ENCODE peak calls at places on chromosomes 13 and 19, in five cellular contexts. L is uterus, Z is adrenal gland, S is thoracic aorta, R is cardiac muscle cell. F is an unnamed sample.

GRCh38 chr19:30225615-30226463 is 146.3 kb upstream of the ZNF536 start:
- DNase-seq in L (no peak), Z (peak; percentile 6), S (no peak), R (no peak), F (no peak)

GRCh38 chr13:39900106-39900750 is 244.8 kb downstream of the COG6 start:
- DNase-seq in L (no peak), Z (no peak), S (no peak), R (peak; percentile 81), F (no peak)

GRCh38 chr19:6471076-6471475 is 7.0 kb downstream of the CRB3 start:
- DNase-seq in L (no peak), Z (no peak), S (no peak), R (no peak), F (no peak)

GRCh38 chr19:1370579-1371361 is 12.9 kb upstream of the NDUFS7 start:
- DNase-seq in L (no peak), Z (no peak), S (no peak), R (no peak), F (no peak)

GRCh38 chr13:67769987-67770341 is 539.8 kb upstream of the PCDH9 start:
- DNase-seq in L (no peak), Z (no peak), S (no peak), R (no peak), F (no peak)

GRCh38 chr19:2624537-2625091 is 77.9 kb downstream of the GNG7 start:
- DNase-seq in L (no peak), Z (peak; percentile 66), S (no peak), R (no peak), F (no peak)

GRCh38 chr19:5957132-5957531 is 20.8 kb downstream of the RANBP3 start:
- DNase-seq in L (no peak), Z (peak; percentile 75), S (no peak), R (no peak), F (no peak)

GRCh38 chr13:51921790-51922740 is 60.3 kb downstream of the CCDC70 start:
- DNase-seq in L (no peak), Z (no peak), S (no peak), R (no peak), F (no peak)

GRCh38 chr13:75430618-75431209 is 51.3 kb downstream of the TBC1D4 start:
- DNase-seq in L (no peak), Z (no peak), S (no peak), R (no peak), F (no peak)

GRCh38 chr19:18895828-18896341 is at the start of gene CERS1:
- DNase-seq in L (no peak), Z (no peak), S (no peak), R (no peak), F (no peak)
- H3K4me3 ChIP-seq in L (no peak within 1 kb of the TSS), Z (no peak within 1 kb of the TSS), S (peak within 1 kb of the TSS; percentile 44), R (peak within 1 kb of the TSS; percentile 84), F (peak within 1 kb of the TSS; percentile 36)

GRCh38 chr13:110290811-110291210 is 16.1 kb downstream of the COL4A1 start:
- DNase-seq in L (no peak), Z (no peak), S (no peak), R (no peak), F (peak; percentile 60)

GRCh38 chr13:110289174-110289573 is 17.8 kb downstream of the COL4A1 start:
- DNase-seq in L (no peak), Z (no peak), S (no peak), R (no peak), F (no peak)

GRCh38 chr13:110290153-110290552 is 16.8 kb downstream of the COL4A1 start:
- DNase-seq in L (no peak), Z (no peak), S (no peak), R (no peak), F (peak; percentile 16)

GRCh38 chr13:110291286-110291685 is 15.7 kb downstream of the COL4A1 start:
- DNase-seq in L (no peak), Z (no peak), S (no peak), R (no peak), F (no peak)

DNA sequence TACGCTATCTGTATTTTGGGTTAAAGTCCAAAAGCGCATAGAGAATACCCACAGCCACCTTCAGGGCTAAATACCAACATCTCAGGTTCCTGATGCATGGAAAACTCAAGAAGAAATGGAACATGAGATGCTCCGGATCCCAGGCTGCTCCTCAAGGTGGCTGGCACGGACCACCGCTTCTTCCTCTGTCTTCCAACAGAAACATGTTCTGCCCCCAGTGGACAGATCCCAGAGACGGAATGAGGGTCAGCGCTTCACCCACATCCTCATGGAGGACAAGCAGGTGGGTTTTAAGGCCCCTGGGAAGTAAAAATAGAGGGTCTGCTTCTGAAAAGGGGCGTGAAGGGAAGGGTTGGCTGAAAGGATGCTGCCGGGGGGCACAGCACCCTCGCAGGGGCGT is 17.3 kb downstream of the COL4A1 start:
- DNase-seq in L (no peak), Z (no peak), S (no peak), R (no peak), F (peak; percentile 46)
- H3K27ac ChIP-seq in L (peak overlapping the region; percentile 50), Z (no peak overlapping the region), S (no peak overlapping the region), R (no peak overlapping the region), F (no peak overlapping the region)

GRCh38 chr13:31775686-31776085 is 36.4 kb downstream of the RXFP2 start:
- DNase-seq in L (no peak), Z (no peak), S (no peak), R (peak; percentile 78), F (peak; percentile 45)

GRCh38 chr13:31774186-31774585 is 34.9 kb downstream of the RXFP2 start:
- DNase-seq in L (no peak), Z (no peak), S (no peak), R (no peak), F (no peak)

GRCh38 chr13:31772231-31772630 is 32.9 kb downstream of the RXFP2 start:
- DNase-seq in L (no peak), Z (no peak), S (no peak), R (no peak), F (no peak)

GRCh38 chr13:31775148-31775547 is 35.8 kb downstream of the RXFP2 start:
- DNase-seq in L (no peak), Z (no peak), S (no peak), R (peak; percentile 32), F (no peak)

GRCh38 chr13:31773538-31773937 is 34.2 kb downstream of the RXFP2 start:
- DNase-seq in L (no peak), Z (no peak), S (no peak), R (peak; percentile 73), F (no peak)
- H3K4me1 ChIP-seq in L (no peaks in the 10 kb centered on the region), Z (no peaks in the 10 kb centered on the region), S (peaks cover 24% of the 10 kb centered on the region), R (no peaks in the 10 kb centered on the region), F (peaks cover 28% of the 10 kb centered on the region)

DNA sequence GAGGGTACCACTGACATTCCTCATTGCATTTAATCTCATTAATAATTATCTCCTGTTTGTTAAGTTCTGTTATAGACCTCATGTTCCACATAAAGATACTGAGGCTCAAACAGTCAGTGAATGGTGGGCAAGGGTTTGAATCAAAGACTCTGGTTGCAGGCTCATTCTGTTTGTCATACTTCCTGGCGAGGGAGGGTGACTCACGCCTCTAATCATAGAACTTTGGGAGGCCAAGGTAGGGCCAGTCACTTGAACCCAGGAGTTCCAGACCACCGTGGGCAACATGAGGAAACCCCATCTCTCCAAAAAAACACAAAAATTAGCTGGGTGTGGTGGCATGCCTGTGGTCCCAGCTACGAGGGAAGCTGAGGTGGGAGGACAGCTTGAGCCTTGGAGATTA is 220.7 kb upstream of the MIR17HG start:
- DNase-seq in L (no peak), Z (no peak), S (no peak), R (peak; percentile 37), F (no peak)
- H3K4me3 ChIP-seq in L (no peak overlapping the region), Z (no peak overlapping the region), S (no peak overlapping the region), R (no peak overlapping the region), F (no peak overlapping the region)